ENCODE peak calls at places on chromosomes 11 and 22, in ten cellular contexts. B, I, X, W, T, D, Z, E, G and J are unnamed samples.

GRCh38 chr22:25563757-25564319 is 637 bp upstream of the GRK3 start:
- DNase-seq in B (peak), I (no peak), X (no peak), W (peak), T (no peak), D (peak), Z (no peak), E (no peak), G (no peak), J (peak)

GRCh38 chr11:106276859-106277436 is 199.5 kb downstream of the AASDHPPT start:
- DNase-seq in B (no peak), I (no peak), X (no peak), W (peak), T (no peak), D (no peak), Z (no peak), E (peak), G (no peak), J (no peak)

GRCh38 chr11:117921893-117922292 is 7.3 kb downstream of the TMPRSS13 start:
- DNase-seq in B (no peak), I (no peak), X (peak), W (no peak), T (no peak), D (no peak), Z (no peak), E (no peak), G (no peak), J (no peak)

GRCh38 chr22:32615874-32616564 is 141.4 kb downstream of the FBXO7 start:
- DNase-seq in B (no peak), I (no peak), X (no peak), W (no peak), T (no peak), D (no peak), Z (no peak), E (no peak), G (no peak), J (no peak)

GRCh38 chr11:119909077-119909476 is 180.1 kb upstream of the NECTIN1 start:
- DNase-seq in B (no peak), I (no peak), X (no peak), W (no peak), T (no peak), D (no peak), Z (no peak), E (no peak), G (no peak), J (no peak)

GRCh38 chr11:70063555-70063954 is 14.6 kb upstream of the ANO1 start:
- DNase-seq in B (no peak), I (no peak), X (no peak), W (no peak), T (no peak), D (no peak), Z (no peak), E (no peak), G (no peak), J (no peak)

GRCh38 chr11:106077609-106078517 is at the start of gene AASDHPPT:
- DNase-seq in B (peak), I (no peak), X (no peak), W (peak), T (no peak), D (no peak), Z (no peak), E (no peak), G (peak), J (peak)

GRCh38 chr11:129333873-129334272 is 41.8 kb upstream of the BARX2 start:
- DNase-seq in B (no peak), I (no peak), X (no peak), W (peak), T (no peak), D (no peak), Z (no peak), E (no peak), G (no peak), J (no peak)

GRCh38 chr11:13183094-13183825 is 94.3 kb upstream of the BMAL1 start:
- DNase-seq in B (peak), I (peak), X (no peak), W (peak), T (no peak), D (no peak), Z (no peak), E (peak), G (no peak), J (peak)

GRCh38 chr22:36016656-36017055 is 12.0 kb downstream of the RBFOX2 start:
- DNase-seq in B (no peak), I (no peak), X (no peak), W (no peak), T (no peak), D (no peak), Z (no peak), E (no peak), G (no peak), J (no peak)

GRCh38 chr11:2766166-2766565 is 66.4 kb upstream of the KCNQ1OT1 start:
- DNase-seq in B (no peak), I (no peak), X (no peak), W (no peak), T (peak), D (no peak), Z (no peak), E (no peak), G (no peak), J (no peak)

GRCh38 chr11:90286640-90287039 is 63.8 kb upstream of the CHORDC1 start:
- DNase-seq in B (no peak), I (no peak), X (no peak), W (no peak), T (no peak), D (no peak), Z (no peak), E (no peak), G (no peak), J (no peak)

GRCh38 chr11:196786-197731 is 4.2 kb downstream of the SCGB1C1 start:
- DNase-seq in B (no peak), I (no peak), X (peak), W (no peak), T (peak), D (peak), Z (no peak), E (no peak), G (no peak), J (no peak)

GRCh38 chr22:47788461-47788860 is 1026.0 kb downstream of the TBC1D22A start:
- DNase-seq in B (no peak), I (no peak), X (no peak), W (no peak), T (peak), D (no peak), Z (no peak), E (no peak), G (no peak), J (no peak)

GRCh38 chr11:57072640-57073039 is 83.9 kb downstream of the OR5AK2 start:
- DNase-seq in B (peak), I (no peak), X (no peak), W (no peak), T (no peak), D (no peak), Z (no peak), E (no peak), G (no peak), J (no peak)

GRCh38 chr11:65493367-65494176 is 5.3 kb upstream of the MALAT1 start:
- DNase-seq in B (peak), I (no peak), X (peak), W (no peak), T (no peak), D (no peak), Z (peak), E (no peak), G (no peak), J (no peak)

GRCh38 chr22:37166675-37167066 is 17.0 kb upstream of the IL2RB start:
- DNase-seq in B (peak), I (peak), X (peak), W (peak), T (peak), D (peak), Z (peak), E (peak), G (peak), J (peak)

GRCh38 chr22:47337161-47337621 is 574.7 kb downstream of the TBC1D22A start:
- DNase-seq in B (peak), I (no peak), X (no peak), W (no peak), T (no peak), D (no peak), Z (peak), E (peak), G (peak), J (peak)

GRCh38 chr11:114478768-114479167 is 39.5 kb downstream of the REXO2 start:
- DNase-seq in B (peak), I (no peak), X (no peak), W (no peak), T (no peak), D (no peak), Z (no peak), E (no peak), G (no peak), J (no peak)

GRCh38 chr11:26043665-26044064 is 288.3 kb upstream of the ANO3 start:
- DNase-seq in B (no peak), I (no peak), X (no peak), W (no peak), T (no peak), D (no peak), Z (no peak), E (no peak), G (no peak), J (no peak)

GRCh38 chr22:27853404-27853803 is 51.8 kb upstream of the MN1 start:
- DNase-seq in B (peak), I (no peak), X (no peak), W (no peak), T (no peak), D (no peak), Z (no peak), E (no peak), G (no peak), J (peak)

GRCh38 chr11:120937501-120937900 is 86.4 kb upstream of the TBCEL start:
- DNase-seq in B (no peak), I (no peak), X (no peak), W (no peak), T (no peak), D (no peak), Z (no peak), E (no peak), G (no peak), J (no peak)

GRCh38 chr11:6488831-6489230 is 7.5 kb downstream of the TIMM10B start:
- DNase-seq in B (no peak), I (no peak), X (no peak), W (no peak), T (no peak), D (no peak), Z (no peak), E (no peak), G (no peak), J (no peak)

GRCh38 chr11:1410366-1411291 is 20.9 kb downstream of the BRSK2 start:
- DNase-seq in B (no peak), I (no peak), X (no peak), W (no peak), T (no peak), D (no peak), Z (peak), E (peak), G (no peak), J (no peak)

GRCh38 chr11:59918987-59919589 is 19.1 kb upstream of the OOSP1 start:
- DNase-seq in B (peak), I (no peak), X (no peak), W (peak), T (no peak), D (peak), Z (no peak), E (no peak), G (peak), J (peak)

GRCh38 chr11:72921028-72921716 is 107.0 kb downstream of the ATG16L2 start:
- DNase-seq in B (no peak), I (no peak), X (no peak), W (no peak), T (no peak), D (no peak), Z (no peak), E (no peak), G (no peak), J (no peak)

GRCh38 chr11:116283300-116283699 is 489.5 kb downstream of the BUD13 start:
- DNase-seq in B (no peak), I (no peak), X (no peak), W (no peak), T (no peak), D (no peak), Z (no peak), E (no peak), G (no peak), J (peak)